ENCODE peak calls at places on chromosomes 6 and 20, in eight cellular contexts. G is MM.1S, O is pancreas, B is Panc1, L is BE2C, V is lower leg skin, X is fibroblast of the aortic adventitia, M is PC-9. J is an unnamed sample.

GRCh38 chr6:162123797-162124196 is 603.8 kb downstream of the PRKN start:
- DNase-seq in B (no peak), O (no peak), L (no peak), X (no peak), V (no peak), G (no peak), M (no peak), J (no peak)

GRCh38 chr6:21220271-21220987 is 373.1 kb upstream of the SOX4 start:
- DNase-seq in X (no peak), L (no peak), O (no peak), G (no peak), V (no peak), B (no peak), M (peak), J (no peak)

GRCh38 chr6:144036064-144036873 is 28.2 kb upstream of the PLAGL1 start:
- DNase-seq in L (no peak), G (no peak), M (no peak), B (no peak), O (no peak), X (peak), V (no peak), J (no peak)

GRCh38 chr20:3167738-3168078 is 5.6 kb downstream of the LZTS3 start:
- DNase-seq in B (no peak), V (peak), M (no peak), G (no peak), L (no peak), X (no peak), O (no peak), J (no peak)

GRCh38 chr20:19549896-19550295 is 208.2 kb upstream of the RIN2 start:
- DNase-seq in G (no peak), L (no peak), O (no peak), B (no peak), X (no peak), V (no peak), M (no peak), J (no peak)

GRCh38 chr6:80530096-80530495 is 423.6 kb downstream of the BCKDHB start:
- DNase-seq in B (no peak), M (no peak), X (no peak), G (no peak), L (no peak), V (no peak), O (no peak), J (no peak)

GRCh38 chr6:21003780-21004541 is 469.7 kb downstream of the CDKAL1 start:
- DNase-seq in X (peak), B (no peak), O (no peak), M (peak), L (peak), G (peak), V (no peak), J (no peak)

GRCh38 chr6:89146748-89147715 is 1.2 kb downstream of the PM20D2 start:
- DNase-seq in L (no peak), X (peak), M (peak), V (no peak), G (peak), O (no peak), B (no peak), J (no peak)

GRCh38 chr6:112216699-112217551 is 37.4 kb downstream of the LAMA4 start:
- DNase-seq in M (peak), V (no peak), O (no peak), L (no peak), G (no peak), X (peak), B (peak), J (peak)

GRCh38 chr20:44176833-44177533 is 10.0 kb downstream of the JPH2 start:
- DNase-seq in V (no peak), X (no peak), O (no peak), G (no peak), M (peak), B (no peak), L (no peak), J (no peak)

GRCh38 chr6:7939864-7940228 is 29.3 kb upstream of the TXNDC5 start:
- DNase-seq in M (no peak), L (no peak), O (no peak), V (no peak), B (no peak), G (no peak), X (no peak), J (no peak)

GRCh38 chr6:74931567-74931966 is 274.3 kb downstream of the COL12A1 start:
- DNase-seq in M (no peak), V (no peak), O (no peak), X (peak), B (no peak), L (no peak), G (no peak), J (no peak)

GRCh38 chr20:49471397-49471796 is 11.1 kb downstream of the KCNB1 start:
- DNase-seq in M (no peak), O (no peak), G (no peak), V (no peak), L (no peak), X (no peak), B (no peak), J (no peak)

GRCh38 chr20:30606990-30607389 is 650.5 kb upstream of the DEFB115 start:
- DNase-seq in L (no peak), X (no peak), M (no peak), G (no peak), O (no peak), V (no peak), B (no peak), J (no peak)

GRCh38 chr6:64539917-64540316 is 904.3 kb downstream of the PHF3 start:
- DNase-seq in X (no peak), O (no peak), M (no peak), L (no peak), G (no peak), V (no peak), B (no peak), J (no peak)

GRCh38 chr6:35622283-35622682 is 66.4 kb downstream of the FKBP5 start:
- DNase-seq in G (no peak), M (no peak), B (no peak), X (no peak), O (no peak), V (no peak), L (no peak), J (no peak)

GRCh38 chr20:24582373-24583168 is 113.1 kb downstream of the SYNDIG1 start:
- DNase-seq in M (no peak), B (no peak), X (no peak), G (no peak), O (no peak), V (peak), L (no peak), J (no peak)

DNA sequence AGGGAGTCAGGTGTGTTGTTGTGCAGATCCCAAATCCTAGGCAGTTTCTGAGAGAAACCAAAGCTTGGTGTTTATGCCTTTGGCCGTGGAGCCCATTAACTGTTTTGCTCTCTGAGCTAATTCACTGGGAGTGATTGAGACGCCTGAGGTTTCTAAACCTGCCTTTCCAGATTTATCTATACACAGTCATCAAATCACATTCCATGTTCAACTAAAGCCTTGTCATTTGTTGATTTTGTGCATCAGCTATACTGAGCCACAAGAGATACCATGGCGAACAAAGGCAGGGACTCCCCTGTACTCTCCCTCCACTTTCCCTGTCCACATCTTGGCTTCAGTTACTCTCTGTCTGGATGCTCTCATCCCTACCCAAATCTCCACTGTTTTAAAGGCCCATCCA is 229.7 kb upstream of the PMEPA1 start:
- DNase-seq in L (no peak), G (no peak), V (no peak), X (no peak), M (peak), O (no peak), B (no peak), J (no peak)
- H3K4me3 ChIP-seq in L (no peak), G (no peak), V (no peak), X (no peak), M (no peak), O (no peak), B (no peak), J (no peak)

GRCh38 chr6:52399511-52400315 is 20.4 kb upstream of the EFHC1 start:
- DNase-seq in V (no peak), M (no peak), B (no peak), X (peak), L (peak), O (no peak), G (peak), J (no peak)
- TF ChIP-seq CTCF in V (peak), M (peak), B (peak), X (peak), L (peak), O (peak), G (peak), J (peak)

GRCh38 chr6:113220832-113221231 is 636.3 kb upstream of the MARCKS start:
- DNase-seq in X (no peak), O (no peak), M (no peak), G (no peak), V (no peak), B (no peak), L (no peak), J (no peak)
- H3K4me3 ChIP-seq in X (no peak), O (no peak), M (no peak), G (no peak), V (no peak), B (no peak), L (no peak), J (no peak)

GRCh38 chr6:115972679-115973078 is 88.0 kb downstream of the FRK start:
- DNase-seq in M (no peak), V (no peak), G (no peak), O (no peak), X (no peak), B (no peak), L (no peak), J (no peak)
- TF ChIP-seq CTCF in M (no peak), V (no peak), G (no peak), O (no peak), X (no peak), B (no peak), L (no peak), J (no peak)

GRCh38 chr6:32623693-32624092 is 13.5 kb upstream of the HLA-DQA1 start:
- DNase-seq in O (no peak), L (no peak), X (no peak), G (no peak), V (no peak), B (no peak), M (no peak), J (no peak)
- H3K4me3 ChIP-seq in O (no peak), L (no peak), X (no peak), G (no peak), V (no peak), B (no peak), M (no peak), J (no peak)

GRCh38 chr20:62513991-62514390 is 38.2 kb upstream of the GATA5 start:
- DNase-seq in X (no peak), V (no peak), L (no peak), M (no peak), O (no peak), B (no peak), G (no peak), J (no peak)
- TF ChIP-seq CTCF in X (no peak), V (no peak), L (no peak), M (no peak), O (no peak), B (no peak), G (no peak), J (no peak)

GRCh38 chr20:39294137-39294725 is 332.1 kb downstream of the DHX35 start:
- DNase-seq in V (no peak), M (no peak), X (no peak), B (no peak), O (no peak), G (no peak), L (no peak), J (no peak)
- H3K4me3 ChIP-seq in V (no peak), M (no peak), X (no peak), B (no peak), O (no peak), G (no peak), L (no peak), J (no peak)

GRCh38 chr20:36461600-36462439 is 79.5 kb upstream of the MYL9 start:
- DNase-seq in L (peak), V (peak), X (peak), G (no peak), B (no peak), O (peak), M (no peak), J (no peak)

GRCh38 chr20:36463212-36464061 is 77.9 kb upstream of the MYL9 start:
- DNase-seq in M (no peak), O (no peak), X (no peak), L (no peak), B (no peak), V (no peak), G (no peak), J (no peak)

GRCh38 chr20:36462440-36463211 is 78.7 kb upstream of the MYL9 start:
- DNase-seq in M (no peak), V (peak), B (no peak), O (peak), G (no peak), L (peak), X (peak), J (no peak)

GRCh38 chr20:36465109-36466080 is 75.9 kb upstream of the MYL9 start:
- DNase-seq in V (peak), M (peak), G (peak), X (peak), B (peak), O (no peak), L (peak), J (no peak)

DNA sequence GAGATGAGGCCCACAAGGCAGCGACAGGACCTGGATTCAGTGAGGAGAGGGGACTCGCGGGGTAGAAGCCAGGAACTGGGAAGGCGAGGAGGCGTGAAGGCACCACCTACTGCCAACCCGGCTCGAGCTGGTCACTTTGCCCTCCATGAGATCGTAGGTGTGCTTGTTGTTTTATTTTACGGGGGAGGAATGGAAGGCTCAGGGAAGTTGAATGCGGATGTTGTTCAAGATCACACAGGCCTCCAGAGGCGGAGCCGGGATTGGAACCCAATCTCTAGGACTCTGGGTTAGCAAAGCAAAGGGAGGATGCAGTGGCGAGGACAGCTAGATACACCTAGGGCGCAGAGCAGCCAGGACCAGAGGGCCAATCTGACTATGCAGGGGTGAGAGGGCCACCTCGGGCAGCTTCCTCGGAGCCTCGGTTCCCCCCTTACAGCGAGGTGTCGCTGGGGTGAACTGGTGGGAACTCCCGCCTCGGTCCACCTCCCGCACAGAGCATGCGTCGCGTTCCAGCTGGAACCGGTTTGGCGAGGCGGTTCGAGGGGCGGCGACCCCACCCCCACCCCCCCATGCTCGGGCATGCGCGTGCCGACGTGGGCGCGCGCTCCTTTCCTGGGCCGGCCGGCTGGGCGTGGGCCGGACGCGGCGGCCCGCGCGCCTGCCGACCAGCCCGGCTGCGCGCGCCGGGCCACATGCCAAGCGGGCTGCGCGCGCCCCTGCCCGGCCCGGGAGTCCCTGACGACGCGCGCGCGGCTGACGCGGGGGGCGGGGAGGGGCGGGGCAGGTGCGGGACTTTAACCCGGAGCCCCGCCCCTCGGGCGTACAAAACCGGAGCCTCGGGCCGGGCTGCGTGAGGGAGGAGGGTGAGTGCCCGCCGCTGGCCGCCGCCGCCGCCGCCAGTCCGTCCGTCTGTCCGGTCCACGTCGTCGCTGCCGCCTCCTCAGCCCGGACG is 80.4 kb upstream of the MYL9 start:
- DNase-seq in X (peak), G (peak), L (peak), O (peak), V (peak), M (peak), B (peak), J (no peak)
- TF ChIP-seq CTCF in X (no peak), G (no peak), L (no peak), O (no peak), V (no peak), M (no peak), B (no peak), J (no peak)

GRCh38 chr6:26553264-26553738 is 15.1 kb downstream of the HMGN4 start:
- DNase-seq in B (no peak), M (peak), V (peak), X (peak), L (peak), G (peak), O (no peak), J (no peak)
- H3K4me3 ChIP-seq in B (peak), M (peak), V (peak), X (peak), L (peak), G (peak), O (peak), J (peak)

J was measured in kidney epithelial cell.